ENCODE peak calls at places on chromosomes 16 and 17, in six cellular contexts. I is A673, Z is heart left ventricle, B is IMR-90, W is H9, P is fibroblast of lung. U is an unnamed sample. For H3K9me3, the result is how much of the 10 kb centered on the place peaks cover.

GRCh38 chr17:39096435-39097158 is 54.8 kb downstream of the PLXDC1 start:
- DNase-seq in W (no peak), Z (no peak), I (no peak), P (no peak), B (no peak), U (no peak)

GRCh38 chr17:63675607-63676539 is 24.1 kb downstream of the LIMD2 start:
- DNase-seq in B (peak), P (peak), W (no peak), I (peak), Z (peak), U (peak)

GRCh38 chr16:68948230-68948910 is 105.0 kb downstream of the TANGO6 start:
- DNase-seq in W (no peak), Z (no peak), I (no peak), B (peak), P (peak), U (no peak)

GRCh38 chr16:71645450-71645849 is 19.5 kb downstream of the MARVELD3 start:
- DNase-seq in Z (no peak), I (peak), P (peak), B (peak), W (no peak), U (no peak)

GRCh38 chr17:81685108-81685507 is 1.3 kb downstream of the HGS start:
- DNase-seq in B (peak), P (peak), W (no peak), Z (no peak), I (peak), U (no peak)

GRCh38 chr17:18121201-18121600 is 12.6 kb downstream of the MYO15A start:
- DNase-seq in W (no peak), Z (no peak), I (no peak), B (no peak), P (no peak), U (no peak)

GRCh38 chr16:56994311-56994710 is 5.0 kb downstream of the NLRC5 start:
- DNase-seq in W (no peak), I (no peak), B (no peak), Z (no peak), P (no peak), U (no peak)

GRCh38 chr16:85428168-85428898 is 184.8 kb upstream of the GSE1 start:
- DNase-seq in P (no peak), W (peak), B (no peak), Z (peak), I (peak), U (peak)

GRCh38 chr17:76997981-76998531 is 129.9 kb downstream of the MGAT5B start:
- DNase-seq in Z (no peak), P (no peak), W (no peak), I (no peak), B (no peak), U (no peak)

DNA sequence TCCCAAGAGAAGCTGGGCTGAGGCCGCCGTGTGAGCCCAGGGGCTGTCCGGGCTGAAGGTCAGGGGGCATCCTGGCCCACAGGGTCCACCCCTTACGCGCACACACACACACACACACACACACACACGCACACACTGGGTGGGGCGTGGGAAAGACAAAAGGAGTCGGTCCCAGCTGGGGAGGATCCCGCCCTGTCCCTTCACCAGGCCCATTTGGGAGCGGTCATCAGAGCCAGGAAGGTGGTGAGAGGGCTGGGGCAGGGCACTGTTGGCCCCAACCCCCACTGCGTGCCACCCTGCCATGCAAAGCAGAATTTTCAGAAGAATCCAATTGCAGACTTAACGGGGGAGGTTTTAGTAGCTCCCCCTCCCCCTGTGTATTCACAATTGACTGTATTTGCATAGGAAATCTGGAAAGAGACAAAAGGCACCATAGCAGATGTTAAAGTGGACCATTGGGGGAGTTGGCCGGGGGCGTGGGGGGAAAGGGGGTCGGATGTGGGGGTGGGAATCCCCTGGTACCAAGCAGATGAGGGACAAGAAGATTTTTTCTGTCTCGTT is 11.3 kb upstream of the CD300A start:
- DNase-seq in B (no peak), W (peak), I (peak), Z (peak), P (no peak), U (no peak)
- H3K27ac ChIP-seq in B (no peak), W (no peak), I (peak), Z (peak), P (no peak), U (peak)

DNA sequence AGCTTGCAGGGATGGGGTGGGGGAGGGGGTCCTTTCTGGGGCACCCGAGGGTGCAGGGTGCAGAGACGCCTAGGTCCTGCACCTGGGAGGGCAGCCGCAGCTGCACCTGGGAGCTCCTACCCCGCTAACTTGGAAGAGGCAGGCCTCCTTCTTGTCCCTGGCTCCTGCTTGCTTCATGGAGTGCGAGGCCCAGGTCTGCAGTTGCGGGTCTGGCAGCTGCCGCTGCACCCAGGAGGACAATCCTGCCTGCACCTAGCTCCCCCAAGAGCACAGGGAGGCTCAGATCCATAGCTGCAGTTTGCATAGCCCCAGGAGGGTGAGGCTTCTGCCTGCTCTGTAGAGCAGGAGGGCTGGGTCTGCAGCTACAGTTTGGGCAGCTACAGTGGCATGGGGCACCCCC is 26.6 kb downstream of the GNGT2 start:
- DNase-seq in I (no peak), Z (no peak), P (no peak), W (no peak), B (no peak), U (no peak)
- H3K9me3 ChIP-seq in I (under half), Z (under half), P (under half), W (under half), B (under half), U (under half)

GRCh38 chr16:77555781-77556180 is 120.9 kb upstream of the ADAMTS18 start:
- DNase-seq in W (no peak), Z (no peak), I (no peak), P (no peak), B (no peak), U (no peak)

GRCh38 chr16:77556203-77556602 is 121.4 kb upstream of the ADAMTS18 start:
- DNase-seq in I (no peak), W (peak), P (no peak), B (no peak), Z (no peak), U (no peak)

GRCh38 chr16:77557385-77557784 is 122.6 kb upstream of the ADAMTS18 start:
- DNase-seq in P (no peak), Z (no peak), W (no peak), I (no peak), B (no peak), U (no peak)

GRCh38 chr16:77555101-77555500 is 120.3 kb upstream of the ADAMTS18 start:
- DNase-seq in B (no peak), W (no peak), Z (no peak), P (no peak), I (no peak), U (no peak)

DNA sequence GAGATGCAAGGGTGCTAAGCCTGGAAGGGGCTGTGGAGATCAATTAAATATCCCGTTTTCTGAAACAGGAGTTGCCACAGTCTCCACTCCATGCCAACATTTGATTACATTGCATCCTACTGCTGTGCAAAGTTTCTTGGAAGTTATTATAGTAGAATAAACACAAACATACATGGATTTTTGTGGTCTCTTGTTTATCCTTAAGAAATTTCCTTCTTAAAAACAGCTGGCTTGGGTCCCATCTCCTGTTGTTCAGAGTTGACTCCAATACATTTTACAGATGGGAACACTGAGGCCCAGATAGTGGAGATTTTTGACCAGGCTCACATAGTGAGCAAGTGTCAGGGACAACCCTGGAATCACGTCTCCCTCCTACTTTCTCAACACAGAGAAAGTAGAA is 124.0 kb upstream of the ADAMTS18 start:
- DNase-seq in Z (no peak), P (peak), B (no peak), W (no peak), I (no peak), U (no peak)
- H3K27ac ChIP-seq in Z (no peak), P (no peak), B (no peak), W (no peak), I (no peak), U (no peak)

GRCh38 chr17:79804856-79805696 is 8.2 kb upstream of the CBX8 start:
- DNase-seq in B (no peak), P (no peak), I (no peak), Z (no peak), W (no peak), U (no peak)
- H3K9me3 ChIP-seq in B (under half), P (under half), I (under half), Z (under half), W (under half), U (under half)

DNA sequence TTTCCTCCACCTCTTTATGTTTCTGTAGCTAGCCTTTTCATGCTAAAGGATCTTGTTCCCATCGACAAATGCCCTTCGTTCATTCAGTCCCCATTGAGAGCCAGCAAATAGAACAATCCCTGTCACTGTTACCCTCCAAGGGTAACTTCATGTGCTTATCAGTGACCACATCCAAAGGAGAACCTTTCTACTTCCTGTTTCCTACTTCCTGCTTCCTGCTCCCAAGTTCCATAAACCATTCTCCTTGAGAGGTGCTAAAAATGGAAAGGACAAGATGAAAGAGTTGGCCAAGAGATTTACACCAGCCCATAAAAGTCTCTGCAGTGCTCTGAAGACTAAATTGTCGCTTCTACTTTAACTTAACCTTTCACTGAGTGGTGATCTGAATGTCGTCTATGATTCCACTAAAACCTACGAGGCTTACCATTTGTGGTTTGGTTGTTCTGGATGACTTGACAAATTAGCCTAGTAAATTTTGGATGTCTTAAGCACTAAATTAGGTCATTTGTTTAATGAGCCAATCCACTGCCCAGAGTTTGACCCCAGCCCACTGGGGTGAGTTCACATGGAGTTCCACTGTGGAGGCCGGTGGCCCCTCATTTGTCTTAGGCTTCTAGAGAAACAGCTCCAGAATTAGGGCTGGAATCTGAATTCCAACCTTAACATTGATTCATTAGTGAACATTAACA is 333.1 kb downstream of the FOXL1 start:
- DNase-seq in B (no peak), P (no peak), I (no peak), W (no peak), Z (no peak), U (no peak)
- H3K27ac ChIP-seq in B (no peak), P (no peak), I (no peak), W (no peak), Z (no peak), U (no peak)

GRCh38 chr16:35574011-35574410 is 2114.6 kb downstream of the TP53TG3F start:
- DNase-seq in W (no peak), B (no peak), I (no peak), P (no peak), Z (no peak), U (no peak)
- H3K9me3 ChIP-seq in W (half or more), B (under half), I (under half), P (under half), Z (under half), U (under half)

DNA sequence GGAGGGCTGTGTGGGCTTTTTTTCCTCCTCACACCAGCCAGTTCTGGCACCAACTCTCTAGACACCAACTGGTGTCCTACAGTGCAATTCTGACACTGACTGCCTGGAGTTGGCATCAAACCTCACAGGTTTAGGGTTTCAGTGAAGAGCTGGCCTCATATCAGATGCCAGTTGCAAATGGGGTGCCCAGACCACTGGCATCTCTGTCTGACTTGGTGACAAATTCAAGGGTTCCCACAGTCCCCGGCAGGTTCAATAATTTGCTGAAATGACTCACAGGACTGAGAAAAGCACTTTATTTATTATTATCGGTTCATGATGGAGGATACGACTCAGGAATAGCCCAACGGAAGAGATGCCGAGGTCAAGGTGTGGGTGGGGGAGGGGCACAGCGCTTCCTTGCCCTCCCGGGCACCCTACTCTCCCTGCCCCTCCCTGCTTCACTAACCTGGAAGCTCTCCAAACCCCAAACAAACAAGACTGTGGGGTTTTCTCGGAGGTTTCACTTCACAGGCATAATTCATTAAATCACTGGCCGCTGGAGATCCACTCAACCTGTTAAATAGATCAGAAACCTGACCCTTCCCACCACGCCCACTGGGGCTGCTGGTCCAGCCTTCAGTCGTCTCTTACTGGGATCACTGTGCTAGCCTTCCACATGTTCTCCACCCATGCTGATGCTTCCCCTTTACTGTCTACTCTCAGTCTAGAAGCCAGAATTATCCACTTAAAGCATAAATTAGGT is 1.7 kb upstream of the NLRP1 start:
- DNase-seq in W (no peak), I (no peak), B (peak), P (peak), Z (no peak), U (no peak)
- H3K27ac ChIP-seq in W (no peak), I (no peak), B (peak), P (peak), Z (peak), U (no peak)

GRCh38 chr16:88705746-88706287 is 391 bp downstream of the RNF166 start:
- DNase-seq in I (no peak), B (no peak), Z (no peak), W (no peak), P (no peak), U (peak)
- H3K9me3 ChIP-seq in I (under half), B (under half), Z (under half), W (under half), P (under half), U (under half)